ENCODE peak calls at places on chromosomes 4 and X, in ten cellular contexts. X is HCT116, S is IMR-90, Z is GM12878, G is A549, P is ovary, I is Peyer's patch, W is breast epithelium, D is stomach, E is transverse colon. R is an unnamed sample.
A peak's percentile ranks its signal among the peaks of the same experiment; 100 is the strongest.

GRCh38 chr4:133000012-133000411 is 149.1 kb upstream of the PCDH10 start:
- DNase-seq in X (no peak), S (no peak), Z (no peak), G (no peak), P (no peak), I (no peak), W (no peak), D (no peak), E (no peak), R (no peak)

GRCh38 chr4:109406337-109406931 is 27.2 kb upstream of the SEC24B start:
- DNase-seq in X (peak; percentile 59), S (peak; percentile 71), Z (no peak), G (peak; percentile 57), P (no peak), I (no peak), W (no peak), D (no peak), E (no peak), R (peak; percentile 49)

GRCh38 chrX:15471016-15471415 is 22.1 kb downstream of the PIR start:
- DNase-seq in X (peak; percentile 27), S (peak; percentile 65), Z (peak; percentile 27), G (peak; percentile 70), P (peak; percentile 70), I (peak; percentile 82), W (peak; percentile 51), D (peak; percentile 65), E (peak; percentile 71), R (peak; percentile 69)

GRCh38 chrX:130155564-130155963 is 10.1 kb downstream of the AIFM1 start:
- DNase-seq in X (no peak), S (no peak), Z (no peak), G (no peak), P (no peak), I (no peak), W (no peak), D (no peak), E (no peak), R (no peak)

GRCh38 chrX:116384406-116384805 is 52.0 kb upstream of the SLC6A14 start:
- DNase-seq in X (no peak), S (peak; percentile 0), Z (no peak), G (peak; percentile 3), P (no peak), I (no peak), W (no peak), D (no peak), E (no peak), R (no peak)

GRCh38 chrX:48800574-48801280 is 1.1 kb upstream of the HDAC6 start:
- DNase-seq in X (no peak), S (no peak), Z (no peak), G (no peak), P (no peak), I (no peak), W (no peak), D (no peak), E (no peak), R (peak; percentile 18)

GRCh38 chrX:30039768-30040167 is 175.6 kb upstream of the MAGEB2 start:
- DNase-seq in X (no peak), S (peak; percentile 54), Z (no peak), G (no peak), P (no peak), I (no peak), W (no peak), D (no peak), E (no peak), R (no peak)

GRCh38 chrX:121389976-121390709 is 342.7 kb downstream of the GLUD2 start:
- DNase-seq in X (peak; percentile 40), S (no peak), Z (no peak), G (no peak), P (no peak), I (no peak), W (no peak), D (no peak), E (no peak), R (no peak)

GRCh38 chr4:54908744-54909143 is 216.7 kb downstream of the KDR start:
- DNase-seq in X (no peak), S (no peak), Z (no peak), G (no peak), P (no peak), I (no peak), W (no peak), D (no peak), E (no peak), R (no peak)

GRCh38 chrX:18725316-18725943 is 18.0 kb downstream of the PPEF1 start:
- DNase-seq in X (no peak), S (no peak), Z (no peak), G (no peak), P (no peak), I (no peak), W (no peak), D (no peak), E (no peak), R (no peak)

GRCh38 chrX:18719852-18720251 is 12.4 kb downstream of the PPEF1 start:
- DNase-seq in X (no peak), S (no peak), Z (no peak), G (no peak), P (no peak), I (no peak), W (no peak), D (no peak), E (no peak), R (no peak)

GRCh38 chrX:18721683-18722499 is 14.4 kb downstream of the PPEF1 start:
- DNase-seq in X (no peak), S (no peak), Z (no peak), G (no peak), P (no peak), I (no peak), W (no peak), D (no peak), E (no peak), R (no peak)

DNA sequence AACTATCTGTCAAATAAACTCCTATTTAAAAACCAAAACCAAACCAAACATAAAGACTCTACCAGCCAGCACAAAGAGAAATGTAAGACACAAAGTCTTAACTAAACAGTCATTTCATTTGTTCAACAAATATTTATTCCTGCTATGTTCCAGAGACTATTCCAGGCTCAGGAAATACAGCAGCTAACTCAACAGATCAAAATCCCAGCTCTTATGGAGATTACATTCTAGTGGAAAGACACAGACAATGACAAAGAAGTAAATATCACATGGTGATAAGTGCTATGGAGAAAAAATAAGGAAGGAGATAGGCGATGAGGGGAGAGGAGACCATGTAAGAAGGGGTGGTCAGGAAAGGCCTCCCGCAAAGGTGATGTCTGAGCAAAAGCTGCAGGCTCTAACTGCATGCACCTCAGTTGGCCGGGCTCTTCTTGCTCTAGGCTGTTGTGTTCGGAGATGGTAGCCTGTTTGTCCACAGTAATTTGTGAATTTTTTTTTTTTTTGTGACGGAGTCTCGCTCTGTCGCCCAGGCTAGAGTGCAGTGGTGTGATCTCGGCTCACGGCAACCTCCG is 15.1 kb downstream of the PPEF1 start:
- DNase-seq in X (no peak), S (no peak), Z (no peak), G (no peak), P (no peak), I (no peak), W (no peak), D (no peak), E (no peak), R (no peak)
- H3K4me1 ChIP-seq in X (no peaks in the 10 kb centered on the region), S (no peaks in the 10 kb centered on the region), Z (no peaks in the 10 kb centered on the region), G (peaks cover 3% of the 10 kb centered on the region), P (no peaks in the 10 kb centered on the region), I (no peaks in the 10 kb centered on the region), W (no peaks in the 10 kb centered on the region), D (no peaks in the 10 kb centered on the region), E (no peaks in the 10 kb centered on the region), R (no peaks in the 10 kb centered on the region)

GRCh38 chrX:112840382-112841113 is at the start of gene AMOT:
- DNase-seq in X (peak; percentile 42), S (peak; percentile 60), Z (no peak), G (peak; percentile 43), P (peak; percentile 77), I (peak; percentile 89), W (peak; percentile 68), D (peak; percentile 71), E (peak; percentile 82), R (peak; percentile 85)
- TF ChIP-seq POLR2A in X (no peak), S (no peak), Z (no peak), G (no peak), P (peak; percentile 24), I (no peak), W (no peak), D (no peak), E (no peak), R (no peak)

GRCh38 chrX:13693341-13693871 is 4.5 kb downstream of the RAB9A start:
- DNase-seq in X (no peak), S (no peak), Z (no peak), G (no peak), P (no peak), I (no peak), W (no peak), D (no peak), E (no peak), R (no peak)
- H3K4me1 ChIP-seq in X (peaks cover 40% of the 10 kb centered on the region), S (peaks cover 7% of the 10 kb centered on the region), Z (peaks cover 27% of the 10 kb centered on the region), G (peaks cover 43% of the 10 kb centered on the region), P (peaks cover 15% of the 10 kb centered on the region), I (peaks cover 32% of the 10 kb centered on the region), W (no peaks in the 10 kb centered on the region), D (peaks cover 6% of the 10 kb centered on the region), E (peaks cover 18% of the 10 kb centered on the region), R (peaks cover 3% of the 10 kb centered on the region)

DNA sequence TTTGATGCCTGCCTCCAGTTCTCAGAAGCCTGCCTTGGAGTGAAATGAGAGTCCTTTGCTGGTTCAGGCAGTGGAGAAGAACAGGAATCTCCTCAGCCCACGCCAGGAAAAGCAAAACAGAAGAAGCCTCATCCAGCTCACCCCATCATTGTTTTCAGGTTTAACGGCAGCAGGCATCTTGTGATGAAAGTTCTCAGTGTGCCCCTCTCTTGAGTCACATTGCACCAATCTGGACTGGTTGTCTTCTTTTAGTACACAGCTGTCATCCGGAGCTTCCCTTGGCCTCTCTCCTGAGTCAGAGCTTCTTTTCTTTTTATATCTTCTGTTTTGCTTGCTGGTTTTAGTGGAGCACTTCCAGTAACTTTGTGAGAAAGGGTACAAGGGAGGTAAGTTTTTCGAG is 50.9 kb downstream of the TSPAN7 start:
- DNase-seq in X (no peak), S (no peak), Z (no peak), G (no peak), P (no peak), I (no peak), W (no peak), D (no peak), E (no peak), R (no peak)
- TF ChIP-seq POLR2A in X (no peak), S (no peak), Z (no peak), G (no peak), P (no peak), I (no peak), W (no peak), D (no peak), E (no peak), R (no peak)

GRCh38 chrX:70322784-70323183 is 32.9 kb downstream of the KIF4A start:
- DNase-seq in X (no peak), S (no peak), Z (no peak), G (peak; percentile 1), P (no peak), I (no peak), W (no peak), D (no peak), E (no peak), R (no peak)
- H3K4me1 ChIP-seq in X (no peaks in the 10 kb centered on the region), S (no peaks in the 10 kb centered on the region), Z (no peaks in the 10 kb centered on the region), G (no peaks in the 10 kb centered on the region), P (no peaks in the 10 kb centered on the region), I (no peaks in the 10 kb centered on the region), W (no peaks in the 10 kb centered on the region), D (no peaks in the 10 kb centered on the region), E (no peaks in the 10 kb centered on the region), R (no peaks in the 10 kb centered on the region)